ENCODE peak calls at places on chromosomes 3 and 15, in nine cellular contexts. A is AG20443; M is stimulated activated CD8-positive, alpha-beta memory T cell treated with anti-CD3 and anti-CD28 coated beads, Interleukin-7, amount 100 ng/mL, for 24 hours; O is hippocampal formation; F is NCI-H345; H is KG1; C is substantia nigra; R is foreskin keratinocyte; L is CD8-positive, alpha-beta T cell. V is an unnamed sample.

GRCh38 chr3:161339517-161340500 is 31.5 kb downstream of the SPTSSB start:
- DNase-seq in A (no peak), M (no peak), O (no peak), F (no peak), H (no peak), C (no peak), R (no peak), L (no peak), V (no peak)

GRCh38 chr3:10964537-10965167 is 27.9 kb upstream of the SLC6A1 start:
- DNase-seq in A (no peak), M (no peak), O (no peak), F (no peak), H (no peak), C (no peak), R (peak), L (no peak), V (no peak)

GRCh38 chr3:185677146-185677829 is 91.2 kb downstream of the SENP2 start:
- DNase-seq in A (peak), M (no peak), O (no peak), F (peak), H (peak), C (no peak), R (peak), L (no peak), V (no peak)

GRCh38 chr3:15805756-15806266 is 8.0 kb upstream of the ANKRD28 start:
- DNase-seq in A (peak), M (no peak), O (no peak), F (no peak), H (no peak), C (no peak), R (peak), L (no peak), V (no peak)

GRCh38 chr3:13484861-13485590 is 4.9 kb downstream of the HDAC11 start:
- DNase-seq in A (peak), M (no peak), O (peak), F (peak), H (no peak), C (peak), R (peak), L (no peak), V (no peak)

GRCh38 chr3:30368978-30369377 is 237.4 kb upstream of the TGFBR2 start:
- DNase-seq in A (peak), M (no peak), O (no peak), F (no peak), H (no peak), C (no peak), R (peak), L (no peak), V (no peak)

GRCh38 chr3:116264546-116265174 is 180.6 kb downstream of the LSAMP start:
- DNase-seq in A (no peak), M (no peak), O (no peak), F (no peak), H (no peak), C (no peak), R (no peak), L (no peak), V (no peak)

GRCh38 chr3:5095879-5096278 is 26.2 kb upstream of the ARL8B start:
- DNase-seq in A (peak), M (no peak), O (no peak), F (no peak), H (no peak), C (peak), R (no peak), L (no peak), V (no peak)

GRCh38 chr3:40997711-40998519 is 201.4 kb upstream of the CTNNB1 start:
- DNase-seq in A (no peak), M (no peak), O (no peak), F (no peak), H (no peak), C (no peak), R (no peak), L (no peak), V (no peak)

GRCh38 chr3:125202197-125202596 is 10.4 kb downstream of the SLC12A8 start:
- DNase-seq in A (no peak), M (no peak), O (no peak), F (no peak), H (no peak), C (no peak), R (no peak), L (no peak), V (peak)

GRCh38 chr3:128950223-128950938 is 43.5 kb downstream of the CFAP92 start:
- DNase-seq in A (peak), M (no peak), O (no peak), F (peak), H (no peak), C (peak), R (no peak), L (peak), V (peak)

GRCh38 chr3:127734754-127735473 is 62.2 kb downstream of the ABTB1 start:
- DNase-seq in A (peak), M (no peak), O (peak), F (no peak), H (no peak), C (peak), R (peak), L (no peak), V (no peak)

GRCh38 chr3:97821413-97821809 is 400 bp upstream of the CRYBG3 start:
- DNase-seq in A (peak), M (no peak), O (no peak), F (peak), H (no peak), C (peak), R (peak), L (peak), V (no peak)

GRCh38 chr15:57306305-57306943 is 69.9 kb upstream of the CGNL1 start:
- DNase-seq in A (peak), M (peak), O (peak), F (peak), H (peak), C (peak), R (peak), L (peak), V (peak)

GRCh38 chr3:193214445-193214844 is 26.6 kb upstream of the PLAAT1 start:
- DNase-seq in A (no peak), M (no peak), O (no peak), F (no peak), H (no peak), C (no peak), R (no peak), L (no peak), V (no peak)

V was measured in NK-92 treated with Interleukin-12 subunit alpha and Interleukin-12 subunit beta, amount 100 ng/mL, for 24 hours.